ENCODE peak calls at places on chromosomes 7 and 10, in five cellular contexts. One of them, this sample, is unnamed. For H3K36me3, the result is how much of the 10 kb centered on the place peaks cover.

GRCh38 chr10:77648472-77648871 is 10.9 kb upstream of the KCNMA1 start:
- DNase-seq in fibroblast of lung: no peak
- DNase-seq in CD8-positive, alpha-beta T cell: no peak
- DNase-seq in astrocyte: no peak
- DNase-seq in RWPE2: no peak
- DNase-seq in this sample: no peak

GRCh38 chr7:137932881-137933269 is 69.0 kb downstream of the CREB3L2 start:
- DNase-seq in fibroblast of lung: peak
- DNase-seq in CD8-positive, alpha-beta T cell: no peak
- DNase-seq in astrocyte: peak
- DNase-seq in RWPE2: no peak
- DNase-seq in this sample: peak

GRCh38 chr10:86377797-86378146 is 11.2 kb upstream of the GRID1 start:
- DNase-seq in fibroblast of lung: no peak
- DNase-seq in CD8-positive, alpha-beta T cell: no peak
- DNase-seq in astrocyte: no peak
- DNase-seq in RWPE2: no peak
- DNase-seq in this sample: no peak

GRCh38 chr10:124717911-124718734 is 26.1 kb downstream of the FAM53B start:
- DNase-seq in fibroblast of lung: peak
- DNase-seq in CD8-positive, alpha-beta T cell: peak
- DNase-seq in astrocyte: no peak
- DNase-seq in RWPE2: no peak
- DNase-seq in this sample: no peak

GRCh38 chr7:132652507-132652906 is 76.2 kb upstream of the PLXNA4 start:
- DNase-seq in fibroblast of lung: no peak
- DNase-seq in CD8-positive, alpha-beta T cell: no peak
- DNase-seq in astrocyte: no peak
- DNase-seq in RWPE2: no peak
- DNase-seq in this sample: no peak

GRCh38 chr10:128150045-128150493 is 23.8 kb upstream of the MKI67 start:
- DNase-seq in fibroblast of lung: peak
- DNase-seq in CD8-positive, alpha-beta T cell: peak
- DNase-seq in astrocyte: peak
- DNase-seq in RWPE2: no peak
- DNase-seq in this sample: no peak

GRCh38 chr7:128867842-128868623 is 5.4 kb downstream of the ATP6V1F start:
- DNase-seq in fibroblast of lung: peak
- DNase-seq in CD8-positive, alpha-beta T cell: no peak
- DNase-seq in astrocyte: peak
- DNase-seq in RWPE2: no peak
- DNase-seq in this sample: no peak

GRCh38 chr7:131538791-131539179 is 17.6 kb downstream of the PODXL start:
- DNase-seq in fibroblast of lung: no peak
- DNase-seq in CD8-positive, alpha-beta T cell: no peak
- DNase-seq in astrocyte: no peak
- DNase-seq in RWPE2: no peak
- DNase-seq in this sample: no peak

GRCh38 chr7:102390697-102391484 is 5.3 kb upstream of the PRKRIP1 start:
- DNase-seq in fibroblast of lung: peak
- DNase-seq in CD8-positive, alpha-beta T cell: peak
- DNase-seq in astrocyte: peak
- DNase-seq in RWPE2: peak
- DNase-seq in this sample: no peak

GRCh38 chr7:108296911-108297310 is 159.3 kb downstream of the NRCAM start:
- DNase-seq in fibroblast of lung: peak
- DNase-seq in CD8-positive, alpha-beta T cell: no peak
- DNase-seq in astrocyte: peak
- DNase-seq in RWPE2: no peak
- DNase-seq in this sample: no peak

GRCh38 chr7:73829921-73830617 is 727 bp upstream of the CLDN4 start:
- DNase-seq in fibroblast of lung: no peak
- DNase-seq in CD8-positive, alpha-beta T cell: no peak
- DNase-seq in astrocyte: no peak
- DNase-seq in RWPE2: no peak
- DNase-seq in this sample: no peak

GRCh38 chr10:3865565-3865964 is 80.6 kb upstream of the KLF6 start:
- DNase-seq in fibroblast of lung: peak
- DNase-seq in CD8-positive, alpha-beta T cell: no peak
- DNase-seq in astrocyte: peak
- DNase-seq in RWPE2: no peak
- DNase-seq in this sample: no peak

GRCh38 chr10:110181911-110182310 is 25.5 kb upstream of the MXI1 start:
- DNase-seq in fibroblast of lung: no peak
- DNase-seq in CD8-positive, alpha-beta T cell: no peak
- DNase-seq in astrocyte: no peak
- DNase-seq in RWPE2: no peak
- DNase-seq in this sample: no peak

GRCh38 chr10:17617031-17617911 is at the start of gene HACD1:
- DNase-seq in fibroblast of lung: peak
- DNase-seq in CD8-positive, alpha-beta T cell: peak
- DNase-seq in astrocyte: peak
- DNase-seq in RWPE2: peak
- DNase-seq in this sample: no peak

GRCh38 chr10:31404640-31405039 is 85.6 kb downstream of the ZEB1 start:
- DNase-seq in fibroblast of lung: peak
- DNase-seq in CD8-positive, alpha-beta T cell: no peak
- DNase-seq in astrocyte: peak
- DNase-seq in RWPE2: no peak
- DNase-seq in this sample: no peak

GRCh38 chr10:89981891-89982290 is 280.5 kb downstream of the KIF20B start:
- DNase-seq in fibroblast of lung: peak
- DNase-seq in CD8-positive, alpha-beta T cell: no peak
- DNase-seq in astrocyte: peak
- DNase-seq in RWPE2: no peak
- DNase-seq in this sample: no peak

GRCh38 chr10:123109466-123109865 is 26.3 kb upstream of the HMX3 start:
- DNase-seq in fibroblast of lung: no peak
- DNase-seq in CD8-positive, alpha-beta T cell: no peak
- DNase-seq in astrocyte: no peak
- DNase-seq in RWPE2: no peak
- DNase-seq in this sample: no peak

GRCh38 chr10:99364125-99364524 is 35.0 kb downstream of the CNNM1 start:
- DNase-seq in fibroblast of lung: peak
- DNase-seq in CD8-positive, alpha-beta T cell: no peak
- DNase-seq in astrocyte: peak
- DNase-seq in RWPE2: no peak
- DNase-seq in this sample: peak

GRCh38 chr7:28155964-28156363 is 24.6 kb downstream of the JAZF1 start:
- DNase-seq in fibroblast of lung: peak
- DNase-seq in CD8-positive, alpha-beta T cell: no peak
- DNase-seq in astrocyte: peak
- DNase-seq in RWPE2: no peak
- DNase-seq in this sample: no peak

GRCh38 chr10:129605986-129606518 is 139.0 kb downstream of the MGMT start:
- DNase-seq in fibroblast of lung: no peak
- DNase-seq in CD8-positive, alpha-beta T cell: no peak
- DNase-seq in astrocyte: no peak
- DNase-seq in RWPE2: no peak
- DNase-seq in this sample: no peak

GRCh38 chr7:151081170-151082101 is 827 bp upstream of the FASTK start:
- DNase-seq in fibroblast of lung: peak
- DNase-seq in CD8-positive, alpha-beta T cell: no peak
- DNase-seq in astrocyte: no peak
- DNase-seq in RWPE2: peak
- DNase-seq in this sample: no peak

GRCh38 chr7:141675431-141676210 is 26.3 kb downstream of the DENND11 start:
- DNase-seq in fibroblast of lung: peak
- DNase-seq in CD8-positive, alpha-beta T cell: no peak
- DNase-seq in astrocyte: peak
- DNase-seq in RWPE2: no peak
- DNase-seq in this sample: no peak

GRCh38 chr10:79381804-79382221 is 34.5 kb downstream of the PPIF start:
- DNase-seq in fibroblast of lung: peak
- DNase-seq in CD8-positive, alpha-beta T cell: no peak
- DNase-seq in astrocyte: peak
- DNase-seq in RWPE2: peak
- DNase-seq in this sample: peak

GRCh38 chr10:71683301-71683700 is 36.3 kb downstream of the C10orf105 start:
- DNase-seq in fibroblast of lung: no peak
- DNase-seq in CD8-positive, alpha-beta T cell: no peak
- DNase-seq in astrocyte: no peak
- DNase-seq in RWPE2: no peak
- DNase-seq in this sample: no peak

GRCh38 chr10:71687077-71687476 is 32.5 kb downstream of the C10orf105 start:
- DNase-seq in fibroblast of lung: no peak
- DNase-seq in CD8-positive, alpha-beta T cell: no peak
- DNase-seq in astrocyte: no peak
- DNase-seq in RWPE2: no peak
- DNase-seq in this sample: no peak

GRCh38 chr10:71685554-71686202 is 33.9 kb downstream of the C10orf105 start:
- DNase-seq in fibroblast of lung: no peak
- DNase-seq in CD8-positive, alpha-beta T cell: no peak
- DNase-seq in astrocyte: no peak
- DNase-seq in RWPE2: no peak
- DNase-seq in this sample: no peak

GRCh38 chr10:71681977-71682376 is 37.6 kb downstream of the C10orf105 start:
- DNase-seq in fibroblast of lung: no peak
- DNase-seq in CD8-positive, alpha-beta T cell: no peak
- DNase-seq in astrocyte: no peak
- DNase-seq in RWPE2: no peak
- DNase-seq in this sample: no peak

DNA sequence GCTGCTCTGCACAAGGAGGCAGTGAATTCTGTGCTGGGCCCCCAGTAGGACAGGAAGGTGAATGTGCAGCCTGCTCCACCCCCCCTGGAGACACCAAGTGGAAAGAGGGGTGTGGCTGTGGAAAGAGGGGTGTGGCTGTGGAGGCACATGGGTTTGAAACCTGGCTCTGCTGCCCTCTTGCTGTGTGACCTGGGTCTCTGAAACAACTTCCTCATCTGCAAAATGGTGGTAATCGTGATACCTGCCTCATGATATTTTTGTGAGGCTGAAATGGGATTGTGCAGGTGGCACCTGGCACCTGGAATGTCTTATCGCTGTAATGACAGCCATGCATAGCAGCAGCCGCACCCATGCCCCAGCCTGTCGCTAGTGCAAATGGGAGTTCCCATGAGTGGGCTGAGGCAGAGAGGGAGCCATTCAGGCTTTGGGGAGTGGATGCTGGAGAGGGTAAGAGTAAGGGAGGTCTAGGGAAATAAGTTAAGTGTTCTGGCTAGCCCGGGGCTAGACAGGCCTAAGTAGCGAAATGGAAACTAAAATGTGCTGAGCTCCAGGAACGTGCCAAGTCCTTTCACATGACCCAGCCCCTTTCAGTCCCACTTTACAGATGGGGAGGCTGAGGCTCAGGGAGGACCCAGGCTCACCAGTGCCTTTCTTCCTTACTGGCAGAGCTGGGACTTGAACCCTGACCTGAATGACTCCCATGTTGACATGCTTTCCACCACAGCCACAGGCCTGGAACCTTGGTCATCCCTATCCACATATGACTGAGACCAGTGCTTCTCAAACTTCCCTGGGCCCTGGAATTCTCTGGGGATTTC is 35.0 kb downstream of the C10orf105 start:
- DNase-seq in fibroblast of lung: no peak
- DNase-seq in CD8-positive, alpha-beta T cell: no peak
- DNase-seq in astrocyte: no peak
- DNase-seq in RWPE2: no peak
- DNase-seq in this sample: no peak
- TF ChIP-seq CTCF in fibroblast of lung: no peak
- TF ChIP-seq CTCF in CD8-positive, alpha-beta T cell: no peak
- TF ChIP-seq CTCF in astrocyte: no peak
- TF ChIP-seq CTCF in RWPE2: no peak
- TF ChIP-seq CTCF in this sample: no peak

DNA sequence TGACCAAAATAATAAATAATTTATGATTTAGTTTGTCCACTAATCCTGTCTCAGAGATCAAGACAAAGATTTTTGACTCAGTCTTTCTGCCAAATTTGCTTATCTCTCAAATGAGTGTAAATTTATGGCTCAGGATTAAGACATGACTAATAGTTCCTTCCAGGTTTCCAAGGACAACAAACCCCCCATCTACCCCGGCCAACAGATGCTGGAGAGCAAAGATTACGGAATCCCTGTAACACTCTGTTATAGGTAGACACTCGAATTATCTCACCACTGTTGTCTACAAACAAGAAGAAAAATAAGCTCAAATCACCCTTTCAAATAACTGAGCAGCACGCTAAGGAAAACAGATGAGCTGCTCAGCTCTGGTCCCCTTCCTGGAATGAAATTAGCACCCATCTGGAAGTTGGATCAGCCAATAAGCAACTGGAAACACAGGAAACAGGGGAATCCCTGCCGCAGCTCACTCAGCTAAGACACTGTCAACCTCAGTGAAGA is 56.8 kb upstream of the SVIL start:
- DNase-seq in fibroblast of lung: peak
- DNase-seq in CD8-positive, alpha-beta T cell: no peak
- DNase-seq in astrocyte: peak
- DNase-seq in RWPE2: no peak
- DNase-seq in this sample: no peak
- H3K4me3 ChIP-seq in fibroblast of lung: no peak
- H3K4me3 ChIP-seq in CD8-positive, alpha-beta T cell: no peak
- H3K4me3 ChIP-seq in astrocyte: peak
- H3K4me3 ChIP-seq in RWPE2: no peak
- H3K4me3 ChIP-seq in this sample: no peak

GRCh38 chr10:95404864-95405263 is 114.1 kb upstream of the PDLIM1 start:
- DNase-seq in fibroblast of lung: no peak
- DNase-seq in CD8-positive, alpha-beta T cell: no peak
- DNase-seq in astrocyte: no peak
- DNase-seq in RWPE2: no peak
- DNase-seq in this sample: no peak

GRCh38 chr10:95403690-95404459 is 113.1 kb upstream of the PDLIM1 start:
- DNase-seq in fibroblast of lung: no peak
- DNase-seq in CD8-positive, alpha-beta T cell: no peak
- DNase-seq in astrocyte: no peak
- DNase-seq in RWPE2: no peak
- DNase-seq in this sample: no peak

GRCh38 chr10:95406651-95407280 is 116.0 kb upstream of the PDLIM1 start:
- DNase-seq in fibroblast of lung: peak
- DNase-seq in CD8-positive, alpha-beta T cell: no peak
- DNase-seq in astrocyte: no peak
- DNase-seq in RWPE2: no peak
- DNase-seq in this sample: no peak

GRCh38 chr10:95404460-95404858 is 113.7 kb upstream of the PDLIM1 start:
- DNase-seq in fibroblast of lung: no peak
- DNase-seq in CD8-positive, alpha-beta T cell: no peak
- DNase-seq in astrocyte: no peak
- DNase-seq in RWPE2: no peak
- DNase-seq in this sample: no peak

DNA sequence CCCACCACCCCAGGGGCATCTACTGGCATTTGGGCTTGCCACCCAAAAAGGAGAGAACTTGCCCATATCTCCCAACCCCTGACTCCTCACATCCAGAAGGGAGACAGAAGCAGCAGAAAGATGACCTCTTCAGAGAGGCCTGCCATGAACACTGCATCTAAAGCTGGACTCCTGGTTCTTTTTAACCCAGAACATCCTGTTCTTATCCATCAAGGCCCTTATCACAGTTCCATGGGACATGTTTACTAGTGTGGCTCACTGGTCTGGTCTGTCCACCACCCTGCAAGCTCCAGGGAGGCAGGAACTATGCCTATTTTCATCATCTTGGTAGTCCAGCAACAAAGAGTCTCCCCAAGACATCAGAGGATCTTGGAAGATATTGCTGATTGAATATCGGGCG is 114.9 kb upstream of the PDLIM1 start:
- DNase-seq in fibroblast of lung: no peak
- DNase-seq in CD8-positive, alpha-beta T cell: no peak
- DNase-seq in astrocyte: no peak
- DNase-seq in RWPE2: no peak
- DNase-seq in this sample: no peak
- H3K36me3 ChIP-seq in fibroblast of lung: under half
- H3K36me3 ChIP-seq in CD8-positive, alpha-beta T cell: under half
- H3K36me3 ChIP-seq in astrocyte: under half
- H3K36me3 ChIP-seq in RWPE2: under half
- H3K36me3 ChIP-seq in this sample: under half

GRCh38 chr7:96183163-96183562 is 138.7 kb downstream of the SLC25A13 start:
- DNase-seq in fibroblast of lung: no peak
- DNase-seq in CD8-positive, alpha-beta T cell: no peak
- DNase-seq in astrocyte: no peak
- DNase-seq in RWPE2: no peak
- DNase-seq in this sample: no peak
- TF ChIP-seq CTCF in fibroblast of lung: no peak
- TF ChIP-seq CTCF in CD8-positive, alpha-beta T cell: no peak
- TF ChIP-seq CTCF in astrocyte: no peak
- TF ChIP-seq CTCF in RWPE2: peak
- TF ChIP-seq CTCF in this sample: no peak

This sample was measured in BJ.